ENCODE peak calls at places on chromosome 18, in eight cellular contexts. X is endothelial cell of umbilical vein; E is transverse colon; Q is naive thymus-derived CD4-positive, alpha-beta T cell; T is CD8-positive, alpha-beta memory T cell; H is neuronal stem cell; W is right lobe of liver; M is uterus. A is an unnamed sample. For H3K4me1 and H3K36me3, the result is how much of the 10 kb centered on the place peaks cover.

GRCh38 chr18:74445585-74445984 is 11.5 kb downstream of the DIPK1C start:
- DNase-seq in X (no peak), E (no peak), Q (no peak), T (no peak), H (no peak), W (no peak), M (no peak), A (no peak)

GRCh38 chr18:27008575-27008974 is 143.1 kb upstream of the AQP4 start:
- DNase-seq in X (no peak), E (no peak), Q (no peak), T (no peak), H (no peak), W (no peak), M (no peak), A (no peak)

GRCh38 chr18:13597068-13597467 is 129.3 kb downstream of the FAM210A start:
- DNase-seq in X (no peak), E (no peak), Q (no peak), T (no peak), H (no peak), W (no peak), M (no peak), A (no peak)

GRCh38 chr18:57768557-57769326 is 34.4 kb downstream of the ATP8B1 start:
- DNase-seq in X (peak), E (no peak), Q (no peak), T (no peak), H (no peak), W (no peak), M (no peak), A (no peak)

GRCh38 chr18:68234115-68234514 is 480.8 kb downstream of the TMX3 start:
- DNase-seq in X (no peak), E (no peak), Q (no peak), T (no peak), H (no peak), W (no peak), M (no peak), A (no peak)

GRCh38 chr18:59662008-59662701 is 35.1 kb downstream of the CCBE1 start:
- DNase-seq in X (no peak), E (no peak), Q (no peak), T (no peak), H (no peak), W (no peak), M (no peak), A (no peak)

GRCh38 chr18:13932285-13933025 is 17.1 kb upstream of the MC2R start:
- DNase-seq in X (no peak), E (no peak), Q (no peak), T (no peak), H (no peak), W (no peak), M (no peak), A (no peak)

GRCh38 chr18:78873916-78874505 is 105.6 kb upstream of the SALL3 start:
- DNase-seq in X (no peak), E (no peak), Q (no peak), T (no peak), H (no peak), W (no peak), M (no peak), A (no peak)

DNA sequence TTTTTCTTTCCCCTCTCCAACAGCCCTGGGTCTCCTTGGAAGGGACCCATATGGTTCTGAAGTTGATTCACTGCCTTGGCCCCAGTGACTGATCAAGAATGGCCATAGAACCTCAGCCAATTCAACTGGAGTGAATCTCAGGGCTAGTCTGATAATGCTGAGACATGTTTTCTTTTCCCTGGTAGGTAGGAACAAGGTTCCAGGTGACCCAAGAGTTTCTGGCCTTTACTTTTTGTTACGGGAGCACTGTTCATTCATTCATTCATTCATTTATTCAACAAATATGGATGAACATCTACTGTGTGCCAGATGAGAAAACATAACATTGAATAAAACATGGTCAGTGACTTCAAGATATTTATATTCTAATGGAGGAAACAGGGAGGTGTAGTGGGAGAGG is 3.1 kb upstream of the ZCCHC2 start:
- DNase-seq in X (no peak), E (no peak), Q (no peak), T (no peak), H (no peak), W (no peak), M (no peak), A (no peak)
- H3K4me1 ChIP-seq in X (under half), E (under half), Q (under half), T (under half), H (under half), W (under half), M (under half), A (under half)

GRCh38 chr18:49052891-49053644 is 102.3 kb upstream of the SMAD7 start:
- DNase-seq in X (no peak), E (no peak), Q (peak), T (peak), H (no peak), W (no peak), M (peak), A (peak)
- H3K27ac ChIP-seq in X (no peak), E (no peak), Q (no peak), T (no peak), H (no peak), W (no peak), M (peak), A (no peak)

DNA sequence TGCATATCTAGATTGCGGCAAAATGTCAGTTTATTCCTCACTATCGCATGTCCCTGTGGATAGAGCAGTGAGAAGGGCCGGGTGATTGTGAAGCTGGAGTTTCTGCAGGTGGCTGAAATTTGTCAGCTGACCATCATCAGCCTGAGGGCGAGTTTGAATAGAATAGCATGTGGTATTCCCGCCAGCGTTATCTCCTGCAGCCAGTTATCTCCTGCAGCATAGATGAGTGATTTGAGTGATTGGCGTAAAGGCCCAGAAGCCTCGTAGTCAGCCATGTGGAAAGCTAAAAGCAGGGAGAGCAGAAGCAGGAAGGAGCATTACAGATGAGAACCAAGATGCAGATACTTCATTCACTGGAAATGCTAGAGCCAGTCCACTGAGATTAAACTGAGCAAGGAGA is 65.5 kb downstream of the CABLES1 start:
- DNase-seq in X (no peak), E (no peak), Q (no peak), T (no peak), H (no peak), W (no peak), M (no peak), A (no peak)
- H3K36me3 ChIP-seq in X (under half), E (under half), Q (under half), T (under half), H (under half), W (under half), M (under half), A (under half)

GRCh38 chr18:3193354-3193753 is 26.4 kb downstream of the MYOM1 start:
- DNase-seq in X (no peak), E (no peak), Q (no peak), T (no peak), H (no peak), W (no peak), M (no peak), A (no peak)
- H3K4me1 ChIP-seq in X (under half), E (under half), Q (under half), T (under half), H (under half), W (under half), M (under half), A (under half)